ENCODE peak calls at places on chromosome 20, in six cellular contexts. N, A, Q, F, V and W are unnamed samples.

GRCh38 chr20:40687384-40688128 is 1.5 kb downstream of the MAFB start:
- DNase-seq in N (peak; percentile 68), A (peak; percentile 75), Q (no peak), F (no peak), V (peak; percentile 71), W (peak; percentile 90)

GRCh38 chr20:3045042-3045815 is 623 bp upstream of the MRPS26 start:
- DNase-seq in N (no peak), A (peak; percentile 83), Q (no peak), F (peak; percentile 64), V (peak; percentile 88), W (peak; percentile 94)

GRCh38 chr20:61954276-61955021 is 111.2 kb downstream of the TAF4 start:
- DNase-seq in N (no peak), A (no peak), Q (peak; percentile 43), F (no peak), V (peak; percentile 17), W (no peak)

GRCh38 chr20:3612795-3613560 is 50.2 kb downstream of the GFRA4 start:
- DNase-seq in N (no peak), A (no peak), Q (no peak), F (no peak), V (no peak), W (no peak)

GRCh38 chr20:59165389-59165785 is 1.8 kb downstream of the ZNF831 start:
- DNase-seq in N (no peak), A (no peak), Q (no peak), F (no peak), V (no peak), W (no peak)

GRCh38 chr20:18019068-18019467 is 38.6 kb downstream of the OVOL2 start:
- DNase-seq in N (peak; percentile 37), A (no peak), Q (no peak), F (no peak), V (no peak), W (no peak)

GRCh38 chr20:12984863-12985262 is 23.9 kb upstream of the SPTLC3 start:
- DNase-seq in N (no peak), A (no peak), Q (no peak), F (no peak), V (no peak), W (no peak)

GRCh38 chr20:14865169-14865568 is 527.8 kb upstream of the FLRT3 start:
- DNase-seq in N (no peak), A (no peak), Q (no peak), F (no peak), V (no peak), W (no peak)

GRCh38 chr20:19654906-19655305 is 103.2 kb upstream of the RIN2 start:
- DNase-seq in N (no peak), A (no peak), Q (no peak), F (no peak), V (no peak), W (no peak)

GRCh38 chr20:35768731-35769664 is 2.8 kb upstream of the PHF20 start:
- DNase-seq in N (peak; percentile 74), A (peak; percentile 23), Q (peak; percentile 6), F (no peak), V (peak; percentile 97), W (peak; percentile 98)

GRCh38 chr20:18137412-18138265 is at the start of the genes KAT14 and PET117:
- DNase-seq in N (peak; percentile 92), A (peak; percentile 96), Q (peak; percentile 88), F (peak; percentile 76), V (peak; percentile 93), W (peak; percentile 88)

GRCh38 chr20:58905236-58905635 is 52.7 kb downstream of the GNAS start:
- DNase-seq in N (no peak), A (no peak), Q (no peak), F (no peak), V (no peak), W (no peak)

GRCh38 chr20:17888044-17888443 is 80.5 kb downstream of the SNX5 start:
- DNase-seq in N (no peak), A (no peak), Q (no peak), F (no peak), V (no peak), W (no peak)

GRCh38 chr20:60214901-60215522 is 256.8 kb downstream of the CDH26 start:
- DNase-seq in N (no peak), A (no peak), Q (no peak), F (no peak), V (no peak), W (no peak)

GRCh38 chr20:39822667-39823066 is 860.5 kb downstream of the DHX35 start:
- DNase-seq in N (no peak), A (no peak), Q (no peak), F (no peak), V (no peak), W (no peak)

GRCh38 chr20:48787861-48788375 is 39.9 kb downstream of the PREX1 start:
- DNase-seq in N (no peak), A (no peak), Q (no peak), F (no peak), V (no peak), W (no peak)

GRCh38 chr20:39289316-39289715 is 327.2 kb downstream of the DHX35 start:
- DNase-seq in N (peak; percentile 47), A (no peak), Q (no peak), F (no peak), V (no peak), W (no peak)

GRCh38 chr20:44370639-44371218 is 15.2 kb downstream of the HNF4A start:
- DNase-seq in N (no peak), A (no peak), Q (no peak), F (no peak), V (no peak), W (no peak)

GRCh38 chr20:46584508-46584907 is 34.1 kb upstream of the OCSTAMP start:
- DNase-seq in N (no peak), A (no peak), Q (no peak), F (no peak), V (no peak), W (no peak)

GRCh38 chr20:59441306-59441705 is 140.9 kb downstream of the EDN3 start:
- DNase-seq in N (no peak), A (no peak), Q (no peak), F (no peak), V (no peak), W (peak; percentile 15)

GRCh38 chr20:50278684-50279531 is 88.3 kb downstream of the CEBPB start:
- DNase-seq in N (no peak), A (no peak), Q (no peak), F (no peak), V (peak; percentile 84), W (peak; percentile 91)